ENCODE peak calls at places on chromosomes 13 and 19, in seven cellular contexts. Q, G, X, P, U, H and R are unnamed samples.

GRCh38 chr13:110415669-110416068 is 108.6 kb downstream of the COL4A2 start:
- DNase-seq in Q (peak; percentile 24), G (no peak), X (no peak), P (peak; percentile 39), U (peak; percentile 38), H (no peak), R (no peak)

GRCh38 chr19:42207767-42208259 is 9.7 kb downstream of the DEDD2 start:
- DNase-seq in Q (peak; percentile 89), G (no peak), X (no peak), P (no peak), U (peak; percentile 69), H (no peak), R (no peak)

GRCh38 chr13:41579881-41580280 is 122.5 kb downstream of the RGCC start:
- DNase-seq in Q (no peak), G (no peak), X (no peak), P (no peak), U (no peak), H (no peak), R (no peak)

GRCh38 chr13:49044008-49044407 is 68.3 kb downstream of the FNDC3A start:
- DNase-seq in Q (no peak), G (no peak), X (no peak), P (no peak), U (no peak), H (no peak), R (no peak)

GRCh38 chr13:51688937-51689336 is 104.7 kb downstream of the WDFY2 start:
- DNase-seq in Q (no peak), G (no peak), X (no peak), P (no peak), U (no peak), H (no peak), R (no peak)

GRCh38 chr13:41145136-41145908 is 12.7 kb upstream of the KBTBD6 start:
- DNase-seq in Q (peak; percentile 74), G (no peak), X (no peak), P (no peak), U (no peak), H (no peak), R (no peak)

GRCh38 chr13:74434782-74435181 is 300.6 kb upstream of the KLF12 start:
- DNase-seq in Q (no peak), G (no peak), X (no peak), P (no peak), U (no peak), H (no peak), R (no peak)

GRCh38 chr13:95256086-95256485 is 45.2 kb downstream of the ABCC4 start:
- DNase-seq in Q (peak; percentile 97), G (no peak), X (no peak), P (no peak), U (peak; percentile 94), H (no peak), R (no peak)

GRCh38 chr13:112586334-112586733 is 1.6 kb downstream of the TUBGCP3 start:
- DNase-seq in Q (no peak), G (no peak), X (no peak), P (no peak), U (no peak), H (no peak), R (no peak)

GRCh38 chr19:29715695-29716581 is 877 bp upstream of the C19orf12 start:
- DNase-seq in Q (no peak), G (no peak), X (no peak), P (peak; percentile 38), U (peak; percentile 31), H (no peak), R (no peak)

GRCh38 chr19:53037101-53038097 is 7.1 kb upstream of the ERVV-2 start:
- DNase-seq in Q (peak; percentile 41), G (no peak), X (no peak), P (peak; percentile 56), U (no peak), H (no peak), R (peak; percentile 37)

GRCh38 chr13:46492946-46493345 is 60.0 kb upstream of the LRCH1 start:
- DNase-seq in Q (peak; percentile 48), G (no peak), X (no peak), P (no peak), U (peak; percentile 66), H (no peak), R (no peak)

GRCh38 chr19:18995804-18996241 is 37.5 kb downstream of the SUGP2 start:
- DNase-seq in Q (peak; percentile 96), G (no peak), X (no peak), P (peak; percentile 63), U (peak; percentile 70), H (no peak), R (peak; percentile 64)

GRCh38 chr19:873084-874019 is 13.9 kb downstream of the CFD start:
- DNase-seq in Q (peak; percentile 31), G (no peak), X (no peak), P (peak; percentile 50), U (no peak), H (no peak), R (no peak)

GRCh38 chr19:43148233-43148632 is 38.1 kb downstream of the PSG5 start:
- DNase-seq in Q (peak; percentile 93), G (no peak), X (no peak), P (no peak), U (peak; percentile 18), H (no peak), R (no peak)

GRCh38 chr19:11356676-11357550 is 1.7 kb downstream of the PLPPR2 start:
- DNase-seq in Q (no peak), G (no peak), X (no peak), P (no peak), U (no peak), H (no peak), R (no peak)

GRCh38 chr13:61170791-61171330 is 244.8 kb downstream of the PCDH20 start:
- DNase-seq in Q (no peak), G (no peak), X (no peak), P (no peak), U (peak; percentile 11), H (no peak), R (peak; percentile 13)

GRCh38 chr13:114077938-114078335 is 54.5 kb downstream of the RASA3 start:
- DNase-seq in Q (peak; percentile 40), G (no peak), X (peak; percentile 53), P (no peak), U (no peak), H (peak; percentile 63), R (no peak)

GRCh38 chr19:39506944-39507714 is 7.8 kb upstream of the SELENOV start:
- DNase-seq in Q (peak; percentile 67), G (no peak), X (no peak), P (no peak), U (peak; percentile 67), H (no peak), R (no peak)

GRCh38 chr13:90675129-90675528 is 672.4 kb upstream of the MIR17HG start:
- DNase-seq in Q (no peak), G (no peak), X (no peak), P (no peak), U (no peak), H (no peak), R (no peak)

GRCh38 chr19:58554494-58555368 is at the start of gene CHMP2A:
- DNase-seq in Q (peak; percentile 95), G (peak; percentile 98), X (peak; percentile 100), P (peak; percentile 98), U (peak; percentile 98), H (peak; percentile 99), R (peak; percentile 99)
- TF ChIP-seq CTCF in Q (no peak), G (no peak), X (no peak), P (no peak), U (peak; percentile 13), H (no peak), R (no peak)

DNA sequence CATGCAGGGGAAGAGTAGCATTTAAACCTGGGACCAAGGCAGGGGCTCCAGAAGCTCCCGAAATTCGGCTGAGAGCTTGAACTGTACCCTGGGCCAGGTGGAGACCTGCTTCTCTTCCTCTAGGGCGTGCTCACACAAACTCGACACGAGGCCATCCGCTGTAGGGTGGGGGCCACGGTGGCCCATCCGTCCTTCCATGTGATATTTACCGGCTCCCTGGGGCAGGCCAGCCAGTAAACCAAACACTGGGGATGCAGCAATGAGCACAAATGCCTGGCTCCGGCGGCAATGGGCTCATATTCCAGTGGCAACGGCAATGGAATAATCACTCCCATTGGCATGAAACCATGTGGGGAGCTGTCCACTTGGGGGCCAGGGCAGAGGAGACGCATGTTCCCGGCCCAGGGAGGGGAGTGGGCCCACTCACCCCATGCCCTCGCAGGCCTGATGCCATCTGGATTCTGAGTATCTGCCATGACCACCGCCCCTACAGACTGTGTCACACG is 10.8 kb downstream of the SH3GL1 start:
- DNase-seq in Q (no peak), G (no peak), X (peak; percentile 65), P (no peak), U (no peak), H (no peak), R (no peak)
- H3K4me3 ChIP-seq in Q (no peak overlapping the region), G (no peak overlapping the region), X (no peak overlapping the region), P (no peak overlapping the region), U (no peak overlapping the region), H (no peak overlapping the region), R (peak overlapping the region; percentile 41)

GRCh38 chr13:33868343-33868994 is 50.5 kb downstream of the RFC3 start:
- DNase-seq in Q (no peak), G (no peak), X (no peak), P (no peak), U (no peak), H (no peak), R (no peak)
- H3K36me3 ChIP-seq in Q (no peaks in the 10 kb centered on the region), G (no peaks in the 10 kb centered on the region), X (no peaks in the 10 kb centered on the region), P (no peaks in the 10 kb centered on the region), U (no peaks in the 10 kb centered on the region), H (no peaks in the 10 kb centered on the region), R (no peaks in the 10 kb centered on the region)

GRCh38 chr19:2398735-2399305 is 28.6 kb downstream of the TIMM13 start:
- DNase-seq in Q (no peak), G (no peak), X (no peak), P (no peak), U (no peak), H (no peak), R (no peak)
- TF ChIP-seq CTCF in Q (no peak), G (no peak), X (no peak), P (no peak), U (no peak), H (no peak), R (no peak)

DNA sequence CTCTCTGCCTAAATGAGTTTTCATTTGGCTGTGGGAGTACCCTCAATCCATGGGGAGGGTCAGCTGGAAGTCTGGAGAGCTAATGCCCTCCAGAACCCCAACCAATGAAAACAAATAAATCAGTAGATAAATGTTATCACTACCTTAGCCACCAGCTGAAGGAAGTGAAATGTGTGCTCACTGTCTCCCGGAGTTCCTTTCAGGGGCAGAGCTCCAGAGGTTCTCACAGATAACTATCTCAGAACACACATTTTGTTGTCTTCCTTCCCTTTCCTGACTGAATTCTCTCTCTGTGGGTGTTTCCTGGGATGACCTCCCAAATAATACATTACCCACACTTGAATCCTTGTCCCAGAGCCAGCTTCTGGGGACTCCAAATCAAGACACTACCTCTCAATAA is 779.6 kb downstream of the DIAPH3 start:
- DNase-seq in Q (no peak), G (no peak), X (no peak), P (no peak), U (no peak), H (no peak), R (no peak)
- H3K4me3 ChIP-seq in Q (no peak overlapping the region), G (no peak overlapping the region), X (no peak overlapping the region), P (no peak overlapping the region), U (no peak overlapping the region), H (no peak overlapping the region), R (no peak overlapping the region)

GRCh38 chr19:45142016-45142727 is 18.6 kb downstream of the NKPD1 start:
- DNase-seq in Q (no peak), G (no peak), X (no peak), P (no peak), U (no peak), H (no peak), R (no peak)
- H3K36me3 ChIP-seq in Q (peaks cover 43% of the 10 kb centered on the region), G (no peaks in the 10 kb centered on the region), X (peaks cover 70% of the 10 kb centered on the region), P (peaks cover 35% of the 10 kb centered on the region), U (no peaks in the 10 kb centered on the region), H (peaks cover 52% of the 10 kb centered on the region), R (peaks cover 64% of the 10 kb centered on the region)